ENCODE peak calls at places on chromosomes 16 and 17, in seven cellular contexts. One of them, this sample, is unnamed.

GRCh38 chr17:6388416-6388815 is 46.5 kb downstream of the AIPL1 start:
- DNase-seq in HuH-7: no peak
- DNase-seq in IMR-90: no peak
- DNase-seq in fibroblast of lung: no peak
- DNase-seq in left ventricle myocardium superior: no peak
- DNase-seq in adrenal gland: no peak
- DNase-seq in dermis blood vessel endothelial cell: no peak
- DNase-seq in this sample: no peak

GRCh38 chr16:52251495-52251894 is 295.4 kb downstream of the TOX3 start:
- DNase-seq in HuH-7: no peak
- DNase-seq in IMR-90: no peak
- DNase-seq in fibroblast of lung: peak
- DNase-seq in left ventricle myocardium superior: no peak
- DNase-seq in adrenal gland: no peak
- DNase-seq in dermis blood vessel endothelial cell: no peak
- DNase-seq in this sample: no peak

GRCh38 chr16:84460406-84461028 is 43.9 kb downstream of the MEAK7 start:
- DNase-seq in HuH-7: no peak
- DNase-seq in IMR-90: no peak
- DNase-seq in fibroblast of lung: no peak
- DNase-seq in left ventricle myocardium superior: no peak
- DNase-seq in adrenal gland: no peak
- DNase-seq in dermis blood vessel endothelial cell: no peak
- DNase-seq in this sample: no peak

GRCh38 chr16:578870-579405 is 9.2 kb downstream of the PIGQ start:
- DNase-seq in HuH-7: peak
- DNase-seq in IMR-90: peak
- DNase-seq in fibroblast of lung: peak
- DNase-seq in left ventricle myocardium superior: peak
- DNase-seq in adrenal gland: peak
- DNase-seq in dermis blood vessel endothelial cell: peak
- DNase-seq in this sample: peak

GRCh38 chr17:49748223-49748622 is 15.7 kb downstream of the FAM117A start:
- DNase-seq in HuH-7: no peak
- DNase-seq in IMR-90: no peak
- DNase-seq in fibroblast of lung: no peak
- DNase-seq in left ventricle myocardium superior: no peak
- DNase-seq in adrenal gland: no peak
- DNase-seq in dermis blood vessel endothelial cell: no peak
- DNase-seq in this sample: no peak

GRCh38 chr16:70809392-70810060 is 8.6 kb upstream of the VAC14 start:
- DNase-seq in HuH-7: no peak
- DNase-seq in IMR-90: no peak
- DNase-seq in fibroblast of lung: no peak
- DNase-seq in left ventricle myocardium superior: no peak
- DNase-seq in adrenal gland: peak
- DNase-seq in dermis blood vessel endothelial cell: no peak
- DNase-seq in this sample: no peak

GRCh38 chr17:75428775-75429469 is 23.4 kb upstream of the GRB2 start:
- DNase-seq in HuH-7: no peak
- DNase-seq in IMR-90: peak
- DNase-seq in fibroblast of lung: peak
- DNase-seq in left ventricle myocardium superior: no peak
- DNase-seq in adrenal gland: no peak
- DNase-seq in dermis blood vessel endothelial cell: peak
- DNase-seq in this sample: no peak

GRCh38 chr17:50166518-50167181 is 845 bp downstream of the SGCA start:
- DNase-seq in HuH-7: no peak
- DNase-seq in IMR-90: no peak
- DNase-seq in fibroblast of lung: no peak
- DNase-seq in left ventricle myocardium superior: no peak
- DNase-seq in adrenal gland: no peak
- DNase-seq in dermis blood vessel endothelial cell: no peak
- DNase-seq in this sample: peak

GRCh38 chr17:68603027-68603426 is 1.9 kb upstream of the FAM20A start:
- DNase-seq in HuH-7: no peak
- DNase-seq in IMR-90: no peak
- DNase-seq in fibroblast of lung: no peak
- DNase-seq in left ventricle myocardium superior: peak
- DNase-seq in adrenal gland: peak
- DNase-seq in dermis blood vessel endothelial cell: no peak
- DNase-seq in this sample: no peak

GRCh38 chr17:42121066-42121769 is at the start of gene KAT2A:
- DNase-seq in HuH-7: peak
- DNase-seq in IMR-90: peak
- DNase-seq in fibroblast of lung: peak
- DNase-seq in left ventricle myocardium superior: peak
- DNase-seq in adrenal gland: peak
- DNase-seq in dermis blood vessel endothelial cell: peak
- DNase-seq in this sample: peak

GRCh38 chr17:77297693-77298666 is 157.2 kb downstream of the SEC14L1 start:
- DNase-seq in HuH-7: no peak
- DNase-seq in IMR-90: no peak
- DNase-seq in fibroblast of lung: peak
- DNase-seq in left ventricle myocardium superior: no peak
- DNase-seq in adrenal gland: no peak
- DNase-seq in dermis blood vessel endothelial cell: no peak
- DNase-seq in this sample: no peak

GRCh38 chr17:73231363-73231762 is 30.3 kb downstream of the CPSF4L start:
- DNase-seq in HuH-7: peak
- DNase-seq in IMR-90: peak
- DNase-seq in fibroblast of lung: peak
- DNase-seq in left ventricle myocardium superior: no peak
- DNase-seq in adrenal gland: peak
- DNase-seq in dermis blood vessel endothelial cell: peak
- DNase-seq in this sample: no peak

GRCh38 chr17:77738666-77739531 is 219.6 kb upstream of the TNRC6C start:
- DNase-seq in HuH-7: no peak
- DNase-seq in IMR-90: no peak
- DNase-seq in fibroblast of lung: no peak
- DNase-seq in left ventricle myocardium superior: peak
- DNase-seq in adrenal gland: no peak
- DNase-seq in dermis blood vessel endothelial cell: peak
- DNase-seq in this sample: peak

GRCh38 chr17:15782809-15783208 is 50.7 kb downstream of the TBC1D26 start:
- DNase-seq in HuH-7: no peak
- DNase-seq in IMR-90: no peak
- DNase-seq in fibroblast of lung: peak
- DNase-seq in left ventricle myocardium superior: peak
- DNase-seq in adrenal gland: peak
- DNase-seq in dermis blood vessel endothelial cell: peak
- DNase-seq in this sample: peak

GRCh38 chr17:77722366-77722765 is 236.1 kb upstream of the TNRC6C start:
- DNase-seq in HuH-7: no peak
- DNase-seq in IMR-90: no peak
- DNase-seq in fibroblast of lung: no peak
- DNase-seq in left ventricle myocardium superior: no peak
- DNase-seq in adrenal gland: no peak
- DNase-seq in dermis blood vessel endothelial cell: no peak
- DNase-seq in this sample: no peak

GRCh38 chr17:72301887-72302286 is 181.1 kb downstream of the SOX9 start:
- DNase-seq in HuH-7: no peak
- DNase-seq in IMR-90: no peak
- DNase-seq in fibroblast of lung: no peak
- DNase-seq in left ventricle myocardium superior: peak
- DNase-seq in adrenal gland: no peak
- DNase-seq in dermis blood vessel endothelial cell: no peak
- DNase-seq in this sample: peak

GRCh38 chr17:7357381-7357780 is 2.4 kb downstream of the TMEM95 start:
- DNase-seq in HuH-7: no peak
- DNase-seq in IMR-90: no peak
- DNase-seq in fibroblast of lung: no peak
- DNase-seq in left ventricle myocardium superior: no peak
- DNase-seq in adrenal gland: no peak
- DNase-seq in dermis blood vessel endothelial cell: no peak
- DNase-seq in this sample: no peak

GRCh38 chr16:85146922-85147651 is 34.8 kb upstream of the CIBAR2 start:
- DNase-seq in HuH-7: no peak
- DNase-seq in IMR-90: no peak
- DNase-seq in fibroblast of lung: no peak
- DNase-seq in left ventricle myocardium superior: peak
- DNase-seq in adrenal gland: no peak
- DNase-seq in dermis blood vessel endothelial cell: no peak
- DNase-seq in this sample: no peak

GRCh38 chr17:50790619-50791018 is 23.3 kb upstream of the ANKRD40CL start:
- DNase-seq in HuH-7: no peak
- DNase-seq in IMR-90: no peak
- DNase-seq in fibroblast of lung: no peak
- DNase-seq in left ventricle myocardium superior: no peak
- DNase-seq in adrenal gland: no peak
- DNase-seq in dermis blood vessel endothelial cell: peak
- DNase-seq in this sample: no peak

GRCh38 chr17:21191698-21192097 is 22.3 kb downstream of the TMEM11 start:
- DNase-seq in HuH-7: no peak
- DNase-seq in IMR-90: no peak
- DNase-seq in fibroblast of lung: no peak
- DNase-seq in left ventricle myocardium superior: no peak
- DNase-seq in adrenal gland: no peak
- DNase-seq in dermis blood vessel endothelial cell: peak
- DNase-seq in this sample: no peak

GRCh38 chr16:3364774-3365427 is 9.2 kb downstream of the OR2C1 start:
- DNase-seq in HuH-7: peak
- DNase-seq in IMR-90: peak
- DNase-seq in fibroblast of lung: peak
- DNase-seq in left ventricle myocardium superior: peak
- DNase-seq in adrenal gland: peak
- DNase-seq in dermis blood vessel endothelial cell: peak
- DNase-seq in this sample: peak